ENCODE peak calls at places on chromosomes 4 and X, in seven cellular contexts. Z is IMR-90, U is H9, D is neuronal stem cell, R is H1, T is mesenchymal stem cell, K is trophoblast cell. W is an unnamed sample.

GRCh38 chr4:66606908-66607307 is 936.6 kb upstream of the EPHA5 start:
- DNase-seq in Z (no peak), U (no peak), D (no peak), R (peak), T (no peak), K (no peak), W (peak)

GRCh38 chr4:39324446-39324845 is 41.7 kb downstream of the RFC1 start:
- DNase-seq in Z (no peak), U (no peak), D (no peak), R (no peak), T (no peak), K (no peak), W (peak)

GRCh38 chrX:106023947-106024346 is 14.6 kb downstream of the SERPINA7 start:
- DNase-seq in Z (no peak), U (no peak), D (no peak), R (no peak), T (no peak), K (no peak), W (no peak)

GRCh38 chr4:4524364-4524763 is 17.5 kb downstream of the STX18 start:
- DNase-seq in Z (peak), U (peak), D (no peak), R (no peak), T (peak), K (no peak), W (peak)

GRCh38 chr4:108730579-108730978 is 32.3 kb downstream of the ETNPPL start:
- DNase-seq in Z (no peak), U (no peak), D (no peak), R (no peak), T (peak), K (no peak), W (no peak)

GRCh38 chr4:111695677-111696076 is 449.6 kb upstream of the FAM241A start:
- DNase-seq in Z (no peak), U (no peak), D (no peak), R (no peak), T (no peak), K (no peak), W (no peak)

GRCh38 chrX:94435799-94436198 is 761.8 kb downstream of the FAM133A start:
- DNase-seq in Z (no peak), U (no peak), D (no peak), R (no peak), T (no peak), K (peak), W (no peak)

GRCh38 chr4:138334346-138335016 is 92.3 kb upstream of the SLC7A11 start:
- DNase-seq in Z (no peak), U (no peak), D (no peak), R (no peak), T (no peak), K (no peak), W (no peak)

GRCh38 chr4:44447563-44448504 is 775 bp downstream of the KCTD8 start:
- DNase-seq in Z (no peak), U (peak), D (peak), R (no peak), T (peak), K (peak), W (peak)

GRCh38 chrX:84735025-84735424 is 232.8 kb upstream of the HDX start:
- DNase-seq in Z (peak), U (no peak), D (no peak), R (no peak), T (peak), K (peak), W (no peak)

GRCh38 chr4:175671491-175671934 is 140.6 kb downstream of the GPM6A start:
- DNase-seq in Z (no peak), U (peak), D (peak), R (no peak), T (no peak), K (no peak), W (peak)

GRCh38 chrX:32155044-32155638 is 1056.2 kb downstream of the DMD start:
- DNase-seq in Z (no peak), U (no peak), D (peak), R (no peak), T (no peak), K (no peak), W (no peak)

GRCh38 chr4:80461412-80461811 is 125.9 kb downstream of the CFAP299 start:
- DNase-seq in Z (no peak), U (no peak), D (no peak), R (no peak), T (no peak), K (peak), W (peak)

GRCh38 chrX:40010550-40011364 is 87.0 kb downstream of the BCOR start:
- DNase-seq in Z (no peak), U (peak), D (no peak), R (no peak), T (peak), K (peak), W (peak)

GRCh38 chr4:185143596-185143969 is 517 bp downstream of the SLC25A4 start:
- DNase-seq in Z (peak), U (no peak), D (no peak), R (no peak), T (peak), K (peak), W (no peak)

GRCh38 chr4:181030961-181031360 is 1212.2 kb upstream of the TENM3 start:
- DNase-seq in Z (peak), U (no peak), D (no peak), R (no peak), T (no peak), K (no peak), W (no peak)

GRCh38 chrX:150314186-150314585 is 48.9 kb upstream of the MAMLD1 start:
- DNase-seq in Z (no peak), U (no peak), D (no peak), R (no peak), T (no peak), K (no peak), W (no peak)

GRCh38 chrX:2748815-2749188 is 3.0 kb upstream of the XG start:
- DNase-seq in Z (no peak), U (no peak), D (no peak), R (no peak), T (no peak), K (no peak), W (no peak)
- H2BK5ac ChIP-seq in Z (no peak), U (no peak), D (no peak), R (no peak), T (no peak), K (no peak), W (no peak)

GRCh38 chrX:19904778-19905367 is 17.5 kb upstream of the SH3KBP1 start:
- DNase-seq in Z (peak), U (no peak), D (no peak), R (no peak), T (peak), K (peak), W (peak)
- H2BK5ac ChIP-seq in Z (no peak), U (no peak), D (no peak), R (no peak), T (no peak), K (no peak), W (no peak)

GRCh38 chr4:183906486-183906735 is 1.3 kb downstream of the STOX2 start:
- DNase-seq in Z (no peak), U (no peak), D (no peak), R (no peak), T (peak), K (no peak), W (no peak)
- H2BK5ac ChIP-seq in Z (no peak), U (no peak), D (peak), R (no peak), T (no peak), K (peak), W (no peak)

DNA sequence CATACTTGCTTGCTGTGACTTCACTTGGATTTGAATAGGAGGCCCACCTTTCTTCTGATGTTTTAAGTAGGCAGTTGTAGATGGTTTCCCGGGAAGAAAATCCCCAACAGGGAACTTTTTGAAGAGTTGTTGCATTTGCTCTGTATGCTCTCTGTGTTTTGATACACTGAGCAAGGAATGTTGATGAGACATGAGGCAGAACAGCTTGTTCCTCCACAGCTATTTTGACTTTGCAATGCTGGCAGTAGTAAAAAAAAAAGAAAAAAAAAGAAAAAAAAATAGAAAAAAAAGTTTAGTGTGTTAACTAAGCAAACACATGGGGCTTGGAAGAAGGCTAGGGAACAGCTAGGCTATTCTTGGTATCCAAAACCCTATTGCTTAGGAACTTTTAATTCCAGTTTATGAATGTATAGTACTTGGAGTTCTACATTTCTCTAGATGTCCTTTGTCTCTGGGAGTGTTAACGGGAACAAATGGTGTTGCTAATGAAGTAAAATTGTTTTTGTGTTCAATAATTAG is 23.4 kb upstream of the PAQR3 start:
- DNase-seq in Z (no peak), U (no peak), D (no peak), R (no peak), T (no peak), K (no peak), W (no peak)
- H2BK5ac ChIP-seq in Z (no peak), U (no peak), D (no peak), R (no peak), T (no peak), K (no peak), W (no peak)